ENCODE peak calls at places on chromosomes 16 and 17, in five cellular contexts. T is heart right ventricle; L is CD4-positive, alpha-beta memory T cell; N is MM.1S; A is lower lobe of right lung. V is an unnamed sample. For H3K4me1 and H3K9me3, the result is how much of the 10 kb centered on the place peaks cover.

GRCh38 chr16:11783319-11784047 is 13.6 kb downstream of the ZC3H7A start:
- DNase-seq in T (no peak), L (peak), N (peak), A (no peak), V (no peak)

GRCh38 chr17:29619251-29619650 is 3.5 kb downstream of the CORO6 start:
- DNase-seq in T (peak), L (no peak), N (peak), A (no peak), V (no peak)

GRCh38 chr17:65346166-65346565 is 209.0 kb downstream of the RGS9 start:
- DNase-seq in T (no peak), L (no peak), N (no peak), A (no peak), V (no peak)

GRCh38 chr17:74267579-74267978 is 6.5 kb upstream of the DNAI2 start:
- DNase-seq in T (no peak), L (no peak), N (no peak), A (no peak), V (no peak)

GRCh38 chr17:27106347-27106981 is 187.4 kb upstream of the WSB1 start:
- DNase-seq in T (no peak), L (no peak), N (no peak), A (no peak), V (no peak)

GRCh38 chr16:49330562-49331201 is 42.9 kb upstream of the C16orf78 start:
- DNase-seq in T (no peak), L (no peak), N (no peak), A (no peak), V (no peak)

GRCh38 chr16:47019563-47019962 is 46.1 kb upstream of the DNAJA2 start:
- DNase-seq in T (no peak), L (no peak), N (no peak), A (no peak), V (no peak)

GRCh38 chr16:87586201-87586782 is 16.0 kb upstream of the JPH3 start:
- DNase-seq in T (no peak), L (no peak), N (no peak), A (no peak), V (no peak)

GRCh38 chr17:63276821-63277220 is 169.3 kb downstream of the CYB561 start:
- DNase-seq in T (no peak), L (no peak), N (no peak), A (no peak), V (no peak)

GRCh38 chr17:43832168-43832975 is 574 bp downstream of the MPP3 start:
- DNase-seq in T (peak), L (no peak), N (no peak), A (peak), V (peak)

GRCh38 chr17:58309918-58310259 is 18.7 kb downstream of the TSPOAP1 start:
- DNase-seq in T (no peak), L (no peak), N (no peak), A (no peak), V (no peak)

GRCh38 chr16:67199011-67199807 is at the start of gene ELMO3:
- DNase-seq in T (no peak), L (no peak), N (no peak), A (peak), V (no peak)

GRCh38 chr17:31740611-31741082 is 118.4 kb downstream of the COPRS start:
- DNase-seq in T (no peak), L (no peak), N (no peak), A (no peak), V (no peak)

GRCh38 chr17:3592216-3592860 is 16.9 kb downstream of the TRPV1 start:
- DNase-seq in T (no peak), L (no peak), N (no peak), A (no peak), V (no peak)

GRCh38 chr17:76841776-76842405 is 26.3 kb upstream of the MGAT5B start:
- DNase-seq in T (no peak), L (no peak), N (no peak), A (no peak), V (no peak)

GRCh38 chr17:76843703-76844484 is 24.3 kb upstream of the MGAT5B start:
- DNase-seq in T (no peak), L (no peak), N (no peak), A (no peak), V (no peak)

GRCh38 chr17:76844846-76845245 is 23.4 kb upstream of the MGAT5B start:
- DNase-seq in T (no peak), L (no peak), N (no peak), A (no peak), V (no peak)

GRCh38 chr17:76845524-76845923 is 22.7 kb upstream of the MGAT5B start:
- DNase-seq in T (no peak), L (no peak), N (no peak), A (no peak), V (no peak)

DNA sequence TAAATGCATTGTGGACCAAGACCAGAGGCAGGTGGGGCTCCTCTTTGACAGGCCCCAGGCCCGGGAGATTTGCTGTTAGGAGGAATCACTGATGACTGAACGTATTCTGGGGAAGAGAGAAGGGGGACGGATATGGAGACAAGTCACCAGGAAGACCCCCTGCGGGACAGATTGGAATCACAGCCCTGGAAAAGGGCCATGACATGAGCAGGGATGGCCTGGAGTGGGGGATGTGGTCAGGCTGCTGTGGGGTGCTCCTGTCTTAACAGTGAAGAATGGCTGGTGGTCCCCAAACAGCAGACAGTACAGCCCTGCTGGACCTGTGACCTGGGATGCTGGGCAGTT is 23.7 kb upstream of the MGAT5B start:
- DNase-seq in T (no peak), L (no peak), N (no peak), A (no peak), V (no peak)
- H3K27ac ChIP-seq in T (no peak), L (no peak), N (no peak), A (no peak), V (no peak)

DNA sequence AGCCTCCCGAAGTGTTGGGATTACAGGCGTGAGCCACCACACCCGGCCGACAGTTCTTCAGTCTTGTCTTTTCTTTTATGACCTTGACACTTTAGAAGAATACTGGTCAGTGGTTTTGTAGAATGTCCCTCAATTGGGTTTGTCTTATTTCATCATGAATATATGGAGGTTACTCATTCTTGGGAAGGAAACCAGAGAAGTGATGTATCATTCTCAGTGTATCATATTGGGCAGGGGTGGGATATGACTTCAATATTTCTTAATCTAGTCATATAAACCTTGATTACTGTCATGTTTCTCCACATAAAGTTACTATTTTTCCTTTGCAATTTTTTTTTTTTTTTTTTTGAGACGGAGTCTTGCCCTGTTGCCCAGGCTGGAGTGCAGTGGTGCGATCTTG is 36.9 kb downstream of the SNTB2 start:
- DNase-seq in T (no peak), L (no peak), N (no peak), A (no peak), V (no peak)
- H3K4me1 ChIP-seq in T (under half), L (under half), N (under half), A (under half), V (under half)

GRCh38 chr16:72424776-72425175 is 252.8 kb upstream of the PMFBP1 start:
- DNase-seq in T (no peak), L (no peak), N (no peak), A (no peak), V (no peak)

GRCh38 chr16:72415379-72415778 is 243.4 kb upstream of the PMFBP1 start:
- DNase-seq in T (no peak), L (no peak), N (no peak), A (no peak), V (no peak)

GRCh38 chr16:72422308-72422897 is 250.4 kb upstream of the PMFBP1 start:
- DNase-seq in T (no peak), L (no peak), N (no peak), A (no peak), V (no peak)

GRCh38 chr16:72419638-72420037 is 247.7 kb upstream of the PMFBP1 start:
- DNase-seq in T (no peak), L (no peak), N (no peak), A (no peak), V (no peak)
- H3K9me3 ChIP-seq in T (under half), L (under half), N (under half), A (under half), V (under half)

GRCh38 chr17:21164226-21165019 is 37.7 kb downstream of the DHRS7B start:
- DNase-seq in T (no peak), L (no peak), N (no peak), A (no peak), V (no peak)

GRCh38 chr17:21163101-21163500 is 36.3 kb downstream of the DHRS7B start:
- DNase-seq in T (no peak), L (no peak), N (peak), A (no peak), V (no peak)

GRCh38 chr17:21161498-21162393 is 35.0 kb downstream of the DHRS7B start:
- DNase-seq in T (no peak), L (no peak), N (no peak), A (no peak), V (no peak)

GRCh38 chr17:21160401-21160800 is 33.6 kb downstream of the DHRS7B start:
- DNase-seq in T (no peak), L (no peak), N (no peak), A (no peak), V (no peak)

GRCh38 chr17:21162394-21162775 is 35.6 kb downstream of the DHRS7B start:
- DNase-seq in T (no peak), L (no peak), N (no peak), A (no peak), V (no peak)
- H3K27ac ChIP-seq in T (peak), L (no peak), N (no peak), A (peak), V (no peak)

V was measured in RWPE2.